ENCODE peak calls at places on chromosomes 5 and 9, in six cellular contexts. Y is CD8-positive, alpha-beta T cell; R is PC-3; F is substantia nigra; Q is GM23338; N is heart left ventricle. M is an unnamed sample.

GRCh38 chr5:141874262-141874964 is 3.8 kb downstream of the PCDH1 start:
- DNase-seq in F (no peak), Y (no peak), Q (no peak), R (no peak), N (no peak), M (no peak)

GRCh38 chr5:159602434-159602833 is 272.1 kb upstream of the IL12B start:
- DNase-seq in N (no peak), Q (no peak), R (no peak), F (no peak), Y (no peak), M (no peak)

GRCh38 chr9:130336885-130337284 is 71.3 kb downstream of the HMCN2 start:
- DNase-seq in Y (no peak), R (no peak), N (no peak), Q (no peak), F (no peak), M (no peak)

GRCh38 chr9:101486693-101487442 is 46.8 kb upstream of the RNF20 start:
- DNase-seq in Q (peak), N (peak), R (no peak), Y (peak), F (peak), M (peak)

GRCh38 chr9:123062306-123063171 is 29.1 kb downstream of the GPR21 start:
- DNase-seq in Q (no peak), F (no peak), Y (no peak), N (no peak), R (no peak), M (no peak)

GRCh38 chr9:136587145-136587943 is 41.5 kb upstream of the NOTCH1 start:
- DNase-seq in R (no peak), Q (peak), Y (no peak), F (peak), N (peak), M (no peak)

GRCh38 chr9:20722221-20722620 is 38.2 kb downstream of the FOCAD start:
- DNase-seq in R (no peak), Q (no peak), F (no peak), N (no peak), Y (no peak), M (no peak)

GRCh38 chr9:136204838-136205706 is at the start of gene LHX3:
- DNase-seq in Y (no peak), F (no peak), Q (peak), R (no peak), N (no peak), M (no peak)

GRCh38 chr5:169296456-169297220 is 4.3 kb downstream of the SLIT3 start:
- DNase-seq in N (no peak), R (no peak), Q (no peak), F (no peak), Y (no peak), M (no peak)

GRCh38 chr9:129816501-129817435 is 7.2 kb downstream of the TOR1A start:
- DNase-seq in N (no peak), Q (no peak), Y (no peak), F (no peak), R (no peak), M (no peak)

GRCh38 chr9:108911820-108912219 is 22.1 kb downstream of the ELP1 start:
- DNase-seq in R (no peak), N (no peak), F (no peak), Y (peak), Q (no peak), M (no peak)

GRCh38 chr5:33363537-33363936 is 77.2 kb upstream of the TARS1 start:
- DNase-seq in F (no peak), Y (no peak), N (no peak), Q (no peak), R (no peak), M (no peak)

GRCh38 chr5:148033138-148033537 is 30.6 kb upstream of the SPINK5 start:
- DNase-seq in N (no peak), Y (no peak), R (peak), Q (peak), F (no peak), M (no peak)

GRCh38 chr9:16532681-16533450 is 337.6 kb downstream of the BNC2 start:
- DNase-seq in Q (no peak), F (no peak), N (no peak), Y (no peak), R (peak), M (no peak)
- H3K27ac ChIP-seq in Q (no peak), F (no peak), N (no peak), Y (no peak), R (peak), M (no peak)

GRCh38 chr5:80319702-80320101 is at the start of gene SPZ1:
- DNase-seq in Y (no peak), R (no peak), N (no peak), F (no peak), Q (no peak), M (no peak)

GRCh38 chr5:80309871-80310665 is 9.7 kb upstream of the SPZ1 start:
- DNase-seq in Y (no peak), Q (no peak), R (no peak), F (no peak), N (no peak), M (no peak)

GRCh38 chr5:80318212-80318611 is 1.6 kb upstream of the SPZ1 start:
- DNase-seq in F (peak), Y (no peak), R (no peak), N (peak), Q (no peak), M (no peak)

DNA sequence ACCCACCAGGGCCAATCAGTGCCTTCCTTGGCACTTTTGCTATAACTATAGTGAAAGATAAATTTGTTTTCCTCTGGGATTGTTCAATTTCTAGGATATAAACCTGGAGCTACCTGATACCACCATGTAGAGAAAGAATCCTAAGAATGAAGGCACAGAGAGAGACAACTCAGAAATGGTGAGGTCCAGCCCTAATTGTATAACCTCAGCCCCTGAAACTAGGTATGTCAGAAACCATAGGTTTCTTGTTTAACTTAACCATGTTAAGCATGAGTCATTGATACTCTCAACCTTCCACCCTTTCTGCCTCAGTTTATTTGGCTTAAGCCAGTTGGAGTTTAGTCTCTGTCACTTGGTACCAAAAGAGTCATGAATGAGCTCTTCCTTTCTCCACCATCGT is 4.6 kb upstream of the SPZ1 start:
- DNase-seq in Q (no peak), N (no peak), R (no peak), Y (no peak), F (no peak), M (no peak)
- H3K27ac ChIP-seq in Q (no peak), N (no peak), R (no peak), Y (no peak), F (no peak), M (no peak)

GRCh38 chr9:27109621-27110020 is 596 bp downstream of the TEK start:
- DNase-seq in N (no peak), F (no peak), Y (no peak), R (no peak), Q (no peak), M (no peak)
- H3K27ac ChIP-seq in N (peak), F (no peak), Y (no peak), R (no peak), Q (peak), M (no peak)

DNA sequence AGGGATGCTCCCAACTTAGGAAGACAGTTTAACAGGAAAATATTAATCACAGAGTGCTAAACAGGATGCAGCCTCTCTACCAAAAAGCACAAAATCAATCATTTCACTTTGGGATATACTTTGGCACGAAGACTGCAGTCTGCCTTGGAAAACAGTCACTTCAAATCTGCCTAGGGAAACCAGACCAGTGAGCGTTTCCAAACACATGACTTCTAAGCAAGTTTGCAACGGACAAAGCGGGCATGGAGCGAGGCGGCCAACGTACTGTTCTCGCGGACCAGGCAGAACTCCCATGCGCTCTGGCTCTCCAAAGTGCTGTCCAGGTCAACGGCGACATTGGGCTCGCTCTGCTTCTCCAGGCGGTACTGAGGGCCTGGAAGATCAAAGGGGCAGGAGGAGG is 201.0 kb downstream of the MAPKAP1 start:
- DNase-seq in R (no peak), Y (no peak), Q (peak), F (no peak), N (peak), M (no peak)
- H3K27ac ChIP-seq in R (no peak), Y (no peak), Q (peak), F (no peak), N (peak), M (no peak)

GRCh38 chr5:111415053-111415452 is 97.3 kb downstream of the STARD4 start:
- DNase-seq in F (no peak), Q (no peak), N (no peak), Y (no peak), R (no peak), M (no peak)

GRCh38 chr5:111408817-111409216 is 103.5 kb downstream of the STARD4 start:
- DNase-seq in R (no peak), Q (no peak), Y (no peak), F (no peak), N (no peak), M (no peak)

GRCh38 chr5:111407562-111407961 is 104.8 kb downstream of the STARD4 start:
- DNase-seq in Y (no peak), R (no peak), Q (no peak), F (no peak), N (no peak), M (no peak)

DNA sequence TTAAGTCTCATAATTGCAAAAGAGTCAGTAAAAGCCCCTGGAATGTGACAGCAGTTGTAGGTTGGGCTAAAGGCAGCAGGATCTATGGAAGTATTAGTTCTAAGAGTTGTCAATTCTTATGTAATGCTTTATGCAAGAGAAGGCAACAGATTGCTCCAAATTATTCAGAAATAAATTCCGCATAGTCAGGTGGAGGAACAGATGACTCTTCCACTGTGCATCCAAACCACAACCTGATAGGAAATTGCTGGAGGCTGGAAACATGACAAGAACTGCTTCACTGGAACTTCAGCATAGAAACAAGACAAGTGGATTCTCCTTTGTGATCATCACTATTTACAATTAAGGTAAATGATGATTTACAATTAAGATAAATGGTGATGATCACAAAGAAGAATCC is 101.0 kb downstream of the STARD4 start:
- DNase-seq in R (no peak), Q (no peak), N (no peak), Y (no peak), F (no peak), M (no peak)
- H3K27ac ChIP-seq in R (no peak), Q (no peak), N (no peak), Y (no peak), F (no peak), M (no peak)

DNA sequence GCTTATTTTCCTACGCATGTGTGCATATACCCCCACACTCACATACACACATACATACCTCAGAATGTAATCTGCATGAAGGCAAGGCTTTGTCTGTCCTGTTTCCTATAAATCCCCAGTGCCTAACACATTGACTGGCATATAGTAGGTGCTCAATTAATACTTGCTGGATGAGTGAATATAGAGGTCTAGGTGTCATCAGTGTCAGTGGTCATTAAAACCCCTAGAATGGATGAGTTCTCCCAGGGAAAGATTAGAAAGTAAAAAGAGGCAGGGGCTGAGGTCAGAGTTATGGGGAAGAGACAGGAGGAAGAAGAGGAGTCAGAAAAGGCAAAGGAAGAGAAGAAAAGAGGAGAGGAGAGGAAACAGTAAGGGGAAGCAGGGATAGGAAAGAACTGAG is 4.7 kb downstream of the CPLX2 start:
- DNase-seq in Y (no peak), N (no peak), F (no peak), R (no peak), Q (no peak), M (no peak)
- H3K27ac ChIP-seq in Y (no peak), N (no peak), F (no peak), R (no peak), Q (no peak), M (no peak)

GRCh38 chr9:127059648-127060365 is 62.6 kb downstream of the ANGPTL2 start:
- DNase-seq in Y (no peak), N (no peak), Q (no peak), R (no peak), F (no peak), M (no peak)
- H3K27ac ChIP-seq in Y (no peak), N (peak), Q (no peak), R (no peak), F (peak), M (no peak)

M was measured in caudate nucleus.